ENCODE peak calls at places on chromosomes 2 and 18, in nine cellular contexts. J is neural progenitor cell, M is H9, G is A549, F is HFFc6, U is PC-3, A is astrocyte of the spinal cord, K is astrocyte of the cerebellum, E is MCF 10A. H is an unnamed sample.
A peak's percentile ranks its signal among the peaks of the same experiment; 100 is the strongest.

GRCh38 chr2:88028931-88029330 is 12.6 kb upstream of the RNU2-63P start:
- DNase-seq in K (no peak), M (no peak), A (no peak), U (no peak), G (no peak), E (no peak), J (no peak), F (no peak), H (no peak)

GRCh38 chr2:149184994-149185393 is 145.4 kb upstream of the LYPD6 start:
- DNase-seq in J (no peak), E (peak; percentile 30), K (no peak), M (no peak), F (no peak), A (no peak), G (no peak), U (no peak), H (no peak)

GRCh38 chr18:74476154-74476553 is 19.0 kb upstream of the DIPK1C start:
- DNase-seq in F (no peak), J (peak; percentile 72), E (peak; percentile 18), U (peak; percentile 21), K (no peak), G (no peak), A (no peak), M (peak; percentile 55), H (no peak)

GRCh38 chr2:69217333-69218080 is 169.5 kb downstream of the GFPT1 start:
- DNase-seq in F (no peak), J (no peak), M (no peak), E (no peak), U (no peak), K (no peak), G (no peak), A (no peak), H (no peak)

GRCh38 chr18:47595816-47596501 is 334.5 kb downstream of the SMAD2 start:
- DNase-seq in K (no peak), J (peak; percentile 28), A (no peak), U (peak; percentile 9), M (peak; percentile 48), G (peak; percentile 9), F (no peak), E (peak; percentile 38), H (no peak)

GRCh38 chr18:61635901-61636528 is 256.8 kb downstream of the RNF152 start:
- DNase-seq in E (peak; percentile 61), K (peak; percentile 49), G (peak; percentile 16), F (peak; percentile 41), A (peak; percentile 67), M (peak; percentile 64), U (peak; percentile 61), J (peak; percentile 85), H (no peak)

GRCh38 chr2:207467716-207468347 is 61.9 kb upstream of the CREB1 start:
- DNase-seq in K (peak; percentile 56), F (peak; percentile 35), G (no peak), A (peak; percentile 80), U (no peak), M (no peak), J (no peak), E (peak; percentile 43), H (no peak)

GRCh38 chr2:3638456-3638810 is 19.6 kb upstream of the ALLC start:
- DNase-seq in G (no peak), M (peak; percentile 27), J (no peak), E (no peak), U (no peak), K (no peak), A (no peak), F (no peak), H (no peak)

GRCh38 chr2:237486819-237487448 is at the start of gene MLPH:
- DNase-seq in G (peak; percentile 78), K (no peak), M (no peak), J (peak; percentile 66), A (peak; percentile 76), U (peak; percentile 80), F (no peak), E (peak; percentile 51), H (no peak)

GRCh38 chr18:48975221-48975816 is 24.6 kb upstream of the SMAD7 start:
- DNase-seq in F (no peak), G (no peak), E (no peak), U (no peak), J (peak; percentile 50), M (no peak), K (no peak), A (no peak), H (no peak)

GRCh38 chr2:9497017-9497416 is 22.7 kb downstream of the IAH1 start:
- DNase-seq in E (peak; percentile 47), G (no peak), M (no peak), K (no peak), J (no peak), A (no peak), U (peak; percentile 84), F (no peak), H (no peak)

GRCh38 chr2:43100883-43101662 is 125.3 kb downstream of the ZFP36L2 start:
- DNase-seq in M (peak; percentile 78), J (peak; percentile 92), U (peak; percentile 52), A (peak; percentile 79), G (no peak), E (no peak), F (no peak), K (no peak), H (no peak)

GRCh38 chr18:43393174-43393573 is 115.9 kb upstream of the SYT4 start:
- DNase-seq in U (no peak), K (peak; percentile 43), G (no peak), A (peak; percentile 42), M (no peak), E (no peak), F (no peak), J (no peak), H (no peak)

GRCh38 chr2:179268277-179268935 is 3.8 kb upstream of the SESTD1 start:
- DNase-seq in K (no peak), F (peak; percentile 75), E (peak; percentile 94), G (peak; percentile 60), U (peak; percentile 96), A (peak; percentile 40), J (peak; percentile 34), M (no peak), H (no peak)

GRCh38 chr2:54409752-54410151 is 46.4 kb upstream of the SPTBN1 start:
- DNase-seq in J (no peak), U (no peak), M (peak; percentile 32), A (no peak), E (no peak), F (no peak), K (no peak), G (no peak), H (no peak)

GRCh38 chr2:206481056-206481455 is 37.7 kb downstream of the ADAM23 start:
- DNase-seq in F (no peak), U (no peak), G (no peak), J (no peak), A (no peak), E (no peak), K (no peak), M (no peak), H (no peak)

GRCh38 chr2:241015439-241015838 is 17.0 kb downstream of the SNED1 start:
- DNase-seq in J (no peak), M (no peak), E (no peak), U (no peak), A (no peak), G (no peak), F (no peak), K (no peak), H (no peak)

GRCh38 chr2:127695491-127696472 is 5.5 kb upstream of the SFT2D3 start:
- DNase-seq in G (peak; percentile 80), F (peak; percentile 50), M (peak; percentile 79), J (peak; percentile 83), A (peak; percentile 14), U (peak; percentile 76), E (peak; percentile 28), K (no peak), H (no peak)
- TF ChIP-seq CTCF in G (peak; percentile 88), F (peak; percentile 58), M (peak; percentile 75), J (peak; percentile 73), A (peak; percentile 61), U (peak; percentile 21), E (no peak), K (peak; percentile 44), H (no peak)

GRCh38 chr2:196808281-196808680 is 874 bp downstream of the C2orf66 start:
- DNase-seq in M (no peak), A (no peak), U (no peak), J (no peak), K (no peak), E (no peak), G (peak; percentile 13), F (no peak), H (no peak)
- TF ChIP-seq CTCF in M (peak; percentile 46), A (no peak), U (no peak), J (peak; percentile 23), K (no peak), E (no peak), G (no peak), F (no peak), H (no peak)

DNA sequence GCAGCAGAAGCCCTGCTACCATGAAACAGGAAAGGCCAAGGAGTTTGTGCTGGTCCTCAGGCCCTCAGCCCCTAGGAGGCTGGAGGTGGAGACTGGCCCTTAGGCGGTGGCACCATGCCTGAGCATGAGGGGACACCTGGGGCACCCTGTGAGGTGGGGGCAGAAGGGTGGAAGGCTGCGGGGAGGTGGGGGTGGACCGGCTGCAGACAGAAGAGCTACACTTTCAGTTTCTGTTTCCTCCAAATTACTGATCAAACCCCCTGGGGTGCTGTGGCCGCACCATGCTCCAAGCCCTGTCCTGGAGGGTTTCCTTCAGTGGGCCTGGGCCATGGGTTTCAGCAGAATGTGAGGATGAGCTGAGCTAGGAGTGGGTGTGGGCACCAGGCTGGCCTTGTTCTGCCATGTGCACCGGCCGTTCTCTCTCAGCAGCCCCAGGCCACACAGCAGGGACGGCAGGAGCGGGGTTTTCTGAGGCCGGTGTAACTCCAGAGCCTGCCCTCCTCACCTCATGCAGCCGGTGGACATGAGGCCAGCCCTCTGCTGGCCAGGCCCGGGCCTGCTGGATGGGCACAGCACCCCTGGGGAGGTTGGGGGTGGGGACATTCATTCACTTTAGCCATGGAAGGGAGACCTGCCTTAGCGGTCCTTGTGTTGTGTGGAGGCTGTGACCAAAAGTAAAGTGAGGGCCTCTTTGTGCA is 51.5 kb downstream of the PLEKHB2 start:
- DNase-seq in M (no peak), G (no peak), U (no peak), F (no peak), J (no peak), E (no peak), A (no peak), K (no peak), H (no peak)
- TF ChIP-seq CTCF in M (peak; percentile 34), G (no peak), U (peak; percentile 29), F (peak; percentile 44), J (no peak), E (no peak), A (peak; percentile 26), K (no peak), H (no peak)

GRCh38 chr2:84314901-84315330 is 144.2 kb downstream of the SUCLG1 start:
- DNase-seq in K (peak; percentile 68), J (peak; percentile 93), G (peak; percentile 85), M (peak; percentile 91), A (peak; percentile 67), F (peak; percentile 71), E (peak; percentile 87), U (peak; percentile 92), H (peak; percentile 75)
- TF ChIP-seq CTCF in K (peak; percentile 99), J (peak; percentile 97), G (peak; percentile 93), M (peak; percentile 98), A (peak; percentile 93), F (peak; percentile 94), E (peak; percentile 92), U (peak; percentile 96), H (no peak)

GRCh38 chr2:220076734-220077133 is 449.3 kb downstream of the SLC4A3 start:
- DNase-seq in A (peak; percentile 79), U (peak; percentile 11), F (peak; percentile 83), E (no peak), K (peak; percentile 36), J (peak; percentile 75), M (no peak), G (no peak), H (no peak)
- TF ChIP-seq CTCF in A (peak; percentile 67), U (peak; percentile 38), F (peak; percentile 74), E (no peak), K (peak; percentile 55), J (peak; percentile 57), M (peak; percentile 39), G (no peak), H (no peak)

GRCh38 chr18:25561923-25562322 is 210.0 kb upstream of the ZNF521 start:
- DNase-seq in E (peak; percentile 37), K (peak; percentile 8), A (peak; percentile 9), U (peak; percentile 31), G (peak; percentile 2), F (peak; percentile 4), M (no peak), J (peak; percentile 48), H (no peak)
- TF ChIP-seq CTCF in E (peak; percentile 14), K (peak; percentile 46), A (peak; percentile 45), U (peak; percentile 37), G (no peak), F (peak; percentile 81), M (peak; percentile 72), J (peak; percentile 55), H (no peak)